ENCODE peak calls at places on chromosome 20, in four cellular contexts. K is tibial artery, L is psoas muscle, T is neural progenitor cell. P is an unnamed sample.

GRCh38 chr20:59752704-59753460 is 148.5 kb downstream of the PHACTR3 start:
- DNase-seq in K (no peak), T (no peak), L (no peak), P (no peak)

GRCh38 chr20:36779656-36780025 is 6.1 kb upstream of the DSN1 start:
- DNase-seq in K (no peak), T (peak), L (no peak), P (no peak)

GRCh38 chr20:5657190-5657872 is 92.9 kb upstream of the SHLD1 start:
- DNase-seq in L (peak), T (no peak), K (no peak), P (peak)

GRCh38 chr20:4962257-4962855 is 39.0 kb downstream of the SLC23A2 start:
- DNase-seq in L (no peak), K (no peak), T (no peak), P (no peak)

GRCh38 chr20:31606928-31607639 is 2.0 kb downstream of the ID1 start:
- DNase-seq in T (peak), K (no peak), L (no peak), P (peak)

GRCh38 chr20:63568986-63569949 is 4.8 kb downstream of the HELZ2 start:
- DNase-seq in K (no peak), T (no peak), L (no peak), P (no peak)

GRCh38 chr20:42123981-42124473 is 505.9 kb upstream of the CHD6 start:
- DNase-seq in L (no peak), K (no peak), T (no peak), P (no peak)

GRCh38 chr20:13041574-13042457 is 33.0 kb downstream of the SPTLC3 start:
- DNase-seq in K (no peak), L (no peak), T (no peak), P (no peak)

GRCh38 chr20:53162251-53162835 is 190.2 kb downstream of the TSHZ2 start:
- DNase-seq in L (no peak), K (no peak), T (peak), P (peak)
- H3K4me3 ChIP-seq in L (no peak), K (no peak), T (no peak), P (no peak)

DNA sequence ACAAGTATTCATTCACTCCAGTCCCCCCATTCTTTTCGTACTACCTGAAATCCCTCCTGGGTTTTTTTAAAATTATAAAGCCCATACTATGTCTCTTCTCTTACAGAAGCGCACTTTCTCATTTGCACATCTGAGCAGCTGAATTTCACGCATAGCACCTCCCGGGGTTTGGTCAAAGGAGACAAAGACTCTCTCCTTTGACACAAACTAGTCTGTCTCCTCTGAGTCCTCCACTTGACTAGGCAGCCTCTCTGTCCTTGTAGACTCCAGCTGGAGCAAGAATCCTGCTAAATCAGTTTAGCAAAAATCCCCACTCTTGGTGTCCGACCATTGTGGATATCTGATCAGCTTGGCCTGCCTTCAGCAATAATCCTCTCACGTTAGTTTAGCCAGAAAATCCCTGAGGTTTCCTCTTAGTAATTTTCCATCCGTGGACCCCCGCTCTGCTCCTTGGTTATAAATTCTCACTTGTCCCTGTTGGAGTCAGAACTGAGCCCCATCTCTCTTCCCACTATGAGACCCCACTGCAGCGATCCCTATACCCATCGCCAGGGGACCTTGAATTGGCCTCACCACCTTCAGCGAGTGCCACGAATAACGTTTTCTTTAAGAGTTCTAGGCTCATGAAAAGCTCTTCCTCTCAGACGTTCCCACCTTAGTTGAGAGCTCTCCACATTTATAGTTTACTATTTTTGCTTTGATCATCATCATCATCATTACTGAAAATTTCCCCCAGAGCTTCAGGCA is 29.0 kb downstream of the PDYN start:
- DNase-seq in L (no peak), K (no peak), T (peak), P (no peak)
- H3K4me3 ChIP-seq in L (peak), K (no peak), T (peak), P (peak)

GRCh38 chr20:49267327-49267726 is 10.5 kb downstream of the ZNFX1 start:
- DNase-seq in L (no peak), K (no peak), T (no peak), P (no peak)
- H3K4me3 ChIP-seq in L (peak), K (no peak), T (no peak), P (no peak)

GRCh38 chr20:38724603-38725457 is 544 bp downstream of the SLC32A1 start:
- DNase-seq in L (no peak), K (no peak), T (peak), P (no peak)
- H3K4me3 ChIP-seq in L (no peak), K (no peak), T (peak), P (no peak)

GRCh38 chr20:18465536-18466200 is 1.2 kb downstream of the DZANK1 start:
- DNase-seq in K (no peak), L (no peak), T (no peak), P (no peak)
- H3K4me3 ChIP-seq in K (no peak), L (no peak), T (peak), P (no peak)

P was measured in skeletal muscle cell.